ENCODE peak calls at places on chromosomes 2 and 18, in six cellular contexts. E is heart left ventricle; D is CD8-positive, alpha-beta memory T cell; U is brain microvascular endothelial cell; S is skeletal muscle cell; K is kidney. M is an unnamed sample.

GRCh38 chr2:205947621-205948495 is 138.1 kb downstream of the INO80D start:
- DNase-seq in D (peak), S (peak), E (peak), K (no peak), U (peak), M (peak)

GRCh38 chr2:74535440-74535965 is 5.8 kb downstream of the HTRA2 start:
- DNase-seq in K (peak), E (peak), D (no peak), U (no peak), S (no peak), M (no peak)

GRCh38 chr2:128162266-128162665 is 71.3 kb downstream of the UGGT1 start:
- DNase-seq in K (no peak), D (no peak), U (no peak), S (no peak), E (no peak), M (no peak)

GRCh38 chr2:156826342-156826933 is 390.3 kb downstream of the GPD2 start:
- DNase-seq in K (no peak), D (no peak), S (peak), U (peak), E (no peak), M (peak)

GRCh38 chr2:68689553-68690537 is 44.8 kb upstream of the ARHGAP25 start:
- DNase-seq in D (no peak), E (no peak), K (no peak), S (no peak), U (no peak), M (no peak)

GRCh38 chr2:43158259-43158880 is 68.0 kb downstream of the ZFP36L2 start:
- DNase-seq in K (peak), U (peak), D (no peak), E (peak), S (peak), M (no peak)

GRCh38 chr2:122156101-122156500 is 400.6 kb downstream of the TSN start:
- DNase-seq in E (no peak), S (no peak), K (no peak), U (no peak), D (no peak), M (no peak)

GRCh38 chr18:62438402-62438801 is 84.4 kb upstream of the ZCCHC2 start:
- DNase-seq in S (no peak), K (no peak), U (no peak), D (no peak), E (no peak), M (no peak)

GRCh38 chr18:69217271-69217670 is 183.4 kb upstream of the DOK6 start:
- DNase-seq in U (no peak), K (no peak), D (no peak), E (no peak), S (no peak), M (no peak)

GRCh38 chr2:51997571-51997970 is 965.6 kb upstream of the NRXN1 start:
- DNase-seq in E (no peak), K (no peak), U (no peak), S (no peak), D (no peak), M (no peak)

GRCh38 chr2:151840216-151840691 is 12.0 kb upstream of the ARL5A start:
- DNase-seq in S (no peak), U (no peak), K (no peak), D (no peak), E (no peak), M (no peak)

GRCh38 chr18:58727776-58728500 is 56.7 kb downstream of the MALT1 start:
- DNase-seq in U (peak), D (no peak), E (peak), K (no peak), S (no peak), M (peak)

GRCh38 chr2:236876642-236877041 is 209.0 kb upstream of the COPS8 start:
- DNase-seq in K (no peak), U (no peak), S (no peak), E (no peak), D (no peak), M (no peak)

GRCh38 chr18:80247403-80247916 is at the start of gene PARD6G:
- DNase-seq in D (peak), U (peak), S (peak), E (peak), K (peak), M (peak)

GRCh38 chr2:168336786-168337388 is 89.5 kb upstream of the STK39 start:
- DNase-seq in D (peak), U (no peak), K (no peak), S (no peak), E (peak), M (no peak)

GRCh38 chr18:11728247-11728646 is 39.2 kb downstream of the GNAL start:
- DNase-seq in K (no peak), U (peak), E (no peak), D (no peak), S (no peak), M (no peak)

GRCh38 chr18:23238152-23238531 is 102.9 kb downstream of the CABLES1 start:
- DNase-seq in U (peak), E (peak), S (peak), D (no peak), K (no peak), M (peak)

GRCh38 chr2:46394649-46395510 is 84.5 kb upstream of the TMEM247 start:
- DNase-seq in D (no peak), U (no peak), E (no peak), S (no peak), K (no peak), M (no peak)

GRCh38 chr18:27094621-27095020 is 90.5 kb downstream of the CHST9 start:
- DNase-seq in K (no peak), E (no peak), U (no peak), D (no peak), S (no peak), M (no peak)

GRCh38 chr2:190649035-190649797 is at the start of gene NAB1:
- DNase-seq in K (peak), D (peak), S (no peak), U (peak), E (peak), M (no peak)

GRCh38 chr2:95158891-95159619 is 593 bp downstream of the ZNF514 start:
- DNase-seq in K (peak), U (peak), D (no peak), E (peak), S (no peak), M (no peak)

GRCh38 chr18:51630706-51631105 is 433.2 kb upstream of the MEX3C start:
- DNase-seq in U (no peak), S (no peak), D (no peak), E (no peak), K (no peak), M (no peak)

GRCh38 chr2:174615951-174616436 is 18.4 kb upstream of the WIPF1 start:
- DNase-seq in S (peak), E (peak), U (peak), D (no peak), K (no peak), M (no peak)

GRCh38 chr2:1891147-1891546 is 146.8 kb upstream of the PXDN start:
- DNase-seq in U (no peak), E (peak), D (no peak), K (no peak), S (no peak), M (no peak)

GRCh38 chr2:1891971-1892486 is 147.7 kb upstream of the PXDN start:
- DNase-seq in K (no peak), E (no peak), S (no peak), U (no peak), D (no peak), M (no peak)

GRCh38 chr2:1894578-1894977 is 150.3 kb upstream of the PXDN start:
- DNase-seq in S (no peak), D (no peak), E (no peak), K (no peak), U (no peak), M (no peak)

GRCh38 chr2:1892529-1893250 is 148.4 kb upstream of the PXDN start:
- DNase-seq in D (no peak), U (no peak), E (no peak), S (no peak), K (no peak), M (no peak)

DNA sequence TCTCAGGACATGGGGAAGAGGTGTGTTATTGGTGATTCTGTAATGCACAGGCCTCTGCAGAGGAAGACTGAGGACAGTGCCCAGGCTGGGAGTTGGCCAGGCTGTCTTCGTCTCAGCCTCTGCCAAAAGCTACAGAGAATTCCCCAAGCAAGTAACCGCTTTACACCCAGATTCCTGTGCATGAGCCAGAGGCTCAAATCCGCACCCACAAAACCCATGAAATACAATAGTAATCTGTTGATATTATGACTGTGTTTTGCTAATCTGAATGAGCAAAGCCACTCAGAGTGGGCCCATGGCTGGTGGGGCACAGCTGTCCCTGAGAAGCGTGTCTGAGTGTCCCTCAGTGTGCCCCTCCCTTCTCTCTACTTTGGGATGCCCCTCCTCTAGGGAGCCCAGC is 149.5 kb upstream of the PXDN start:
- DNase-seq in U (no peak), D (no peak), S (no peak), E (no peak), K (no peak), M (no peak)
- H3K4me3 ChIP-seq in U (no peak), D (no peak), S (no peak), E (no peak), K (no peak), M (no peak)

GRCh38 chr2:19865151-19865550 is 36.6 kb downstream of the TTC32 start:
- DNase-seq in E (no peak), D (no peak), U (no peak), K (no peak), S (no peak), M (no peak)

GRCh38 chr2:19870792-19871191 is 31.0 kb downstream of the TTC32 start:
- DNase-seq in S (no peak), E (no peak), U (no peak), K (no peak), D (no peak), M (no peak)

GRCh38 chr2:19866741-19867140 is 35.0 kb downstream of the TTC32 start:
- DNase-seq in D (no peak), U (no peak), S (no peak), K (no peak), E (no peak), M (no peak)

GRCh38 chr2:19868705-19869550 is 32.9 kb downstream of the TTC32 start:
- DNase-seq in K (peak), U (no peak), S (no peak), D (peak), E (peak), M (no peak)

DNA sequence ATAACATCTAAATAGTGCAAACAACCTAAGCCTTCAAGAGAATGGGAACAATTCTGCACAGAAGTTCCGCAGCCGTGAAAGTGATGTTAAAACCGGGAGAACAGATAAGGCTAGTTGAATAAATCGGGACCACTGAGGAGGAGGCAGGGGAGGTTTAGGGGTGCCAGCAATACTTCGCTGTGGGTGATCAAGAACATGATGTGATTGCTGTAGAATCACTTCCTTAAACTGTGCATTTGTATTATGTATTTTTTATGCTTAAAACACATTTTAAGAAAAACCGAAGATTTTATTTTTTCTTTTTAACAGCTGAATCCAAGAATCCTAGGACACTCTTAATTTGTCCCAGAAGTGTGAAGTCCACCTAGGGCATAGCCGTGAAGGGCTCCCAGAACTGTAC is 33.6 kb downstream of the TTC32 start:
- DNase-seq in E (no peak), D (no peak), U (no peak), K (no peak), S (no peak), M (no peak)
- H3K4me3 ChIP-seq in E (peak), D (peak), U (peak), K (peak), S (peak), M (peak)

DNA sequence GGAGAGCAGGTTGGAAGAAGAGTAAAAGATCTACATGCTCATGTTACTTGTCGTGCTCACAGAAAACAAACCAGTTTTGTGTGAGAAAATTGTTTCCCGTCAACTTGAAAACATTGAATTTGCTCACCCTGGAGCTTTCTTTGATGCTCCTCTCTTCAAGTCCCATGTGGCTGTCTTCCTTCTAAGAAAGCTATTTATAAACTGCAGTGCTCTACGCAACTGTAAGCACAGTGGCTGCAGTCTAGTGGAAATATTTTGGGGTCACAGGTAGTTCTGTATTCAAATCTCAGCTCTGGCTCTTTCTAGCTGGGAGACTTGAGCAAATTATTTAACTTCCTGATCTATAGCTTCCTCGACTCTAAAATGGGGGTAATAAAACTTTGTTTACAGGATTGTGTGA is 211.9 kb downstream of the PLCL1 start:
- DNase-seq in S (no peak), U (no peak), D (no peak), K (no peak), E (no peak), M (no peak)
- H3K4me3 ChIP-seq in S (no peak), U (no peak), D (no peak), K (no peak), E (no peak), M (no peak)

DNA sequence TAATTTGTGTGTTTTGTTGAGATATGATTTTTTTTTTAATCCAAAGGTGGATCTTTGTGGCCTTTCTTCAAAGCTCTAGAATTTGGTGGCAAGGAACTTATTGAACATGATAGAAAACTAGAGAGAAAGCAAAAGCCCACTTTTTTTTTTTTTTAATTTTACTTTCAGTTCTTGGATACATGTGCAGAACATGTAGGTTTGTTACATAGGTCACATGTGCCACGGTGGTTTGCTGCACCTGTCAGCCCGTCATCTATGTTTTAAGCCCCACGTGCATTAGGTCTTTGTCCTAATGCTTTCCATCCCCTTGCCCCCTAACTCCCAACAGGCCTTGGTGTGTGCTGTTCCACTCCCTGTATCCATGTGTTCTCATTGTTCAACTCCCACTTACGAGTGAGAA is 135.9 kb downstream of the RHBDD1 start:
- DNase-seq in D (no peak), E (no peak), U (no peak), K (no peak), S (no peak), M (no peak)
- H3K4me3 ChIP-seq in D (no peak), E (no peak), U (no peak), K (no peak), S (no peak), M (no peak)

GRCh38 chr2:115165529-115166109 is 723.2 kb downstream of the DPP10 start:
- DNase-seq in E (no peak), K (no peak), D (no peak), U (peak), S (peak), M (peak)

GRCh38 chr2:115162454-115163293 is 720.2 kb downstream of the DPP10 start:
- DNase-seq in D (no peak), U (no peak), S (no peak), K (no peak), E (no peak), M (no peak)

GRCh38 chr2:115160523-115161521 is 718.4 kb downstream of the DPP10 start:
- DNase-seq in D (no peak), E (no peak), U (no peak), K (no peak), S (no peak), M (no peak)

GRCh38 chr2:115161531-115162453 is 719.4 kb downstream of the DPP10 start:
- DNase-seq in K (peak), S (no peak), E (no peak), U (no peak), D (no peak), M (no peak)

DNA sequence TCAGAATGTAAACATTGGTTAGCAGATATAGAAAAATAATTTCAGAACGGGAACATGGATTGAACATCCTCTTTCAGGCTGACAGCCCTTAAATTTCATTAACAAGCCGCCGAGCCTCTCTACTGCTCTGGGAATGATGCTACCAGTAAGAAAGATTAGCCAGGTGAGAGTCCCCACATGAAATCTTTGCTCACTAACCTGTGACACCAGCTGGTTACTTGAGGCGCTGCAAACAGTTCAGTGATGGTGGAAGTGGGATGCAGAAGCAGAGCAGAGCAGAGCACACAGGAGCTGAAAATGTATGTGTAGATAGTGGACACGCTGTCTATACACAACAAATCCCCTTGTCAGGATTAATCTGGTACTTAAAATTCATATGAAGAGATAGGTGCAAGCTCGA is 721.1 kb downstream of the DPP10 start:
- DNase-seq in K (no peak), D (no peak), S (no peak), E (no peak), U (no peak), M (no peak)
- H3K4me3 ChIP-seq in K (no peak), D (no peak), S (no peak), E (no peak), U (no peak), M (no peak)

GRCh38 chr2:171521361-171522056 is 765 bp upstream of the CYBRD1 start:
- DNase-seq in D (no peak), K (no peak), U (no peak), E (no peak), S (no peak), M (no peak)
- H3K4me3 ChIP-seq in D (no peak), K (peak), U (peak), E (peak), S (peak), M (peak)

GRCh38 chr2:202064206-202064880 is 8.7 kb upstream of the KIAA2012 start:
- DNase-seq in D (no peak), K (no peak), U (peak), S (peak), E (peak), M (peak)
- H3K4me3 ChIP-seq in D (no peak), K (no peak), U (no peak), S (peak), E (no peak), M (peak)

GRCh38 chr2:226906439-226906796 is 70.6 kb downstream of the RHBDD1 start:
- DNase-seq in U (no peak), S (no peak), E (no peak), K (no peak), D (no peak), M (no peak)

GRCh38 chr2:226909131-226909530 is 73.3 kb downstream of the RHBDD1 start:
- DNase-seq in U (no peak), K (no peak), E (no peak), S (no peak), D (no peak), M (no peak)

GRCh38 chr2:226910384-226910783 is 74.5 kb downstream of the RHBDD1 start:
- DNase-seq in E (no peak), U (no peak), K (no peak), D (no peak), S (no peak), M (no peak)

GRCh38 chr2:226911932-226912331 is 76.1 kb downstream of the RHBDD1 start:
- DNase-seq in U (peak), D (no peak), K (no peak), E (no peak), S (peak), M (no peak)

DNA sequence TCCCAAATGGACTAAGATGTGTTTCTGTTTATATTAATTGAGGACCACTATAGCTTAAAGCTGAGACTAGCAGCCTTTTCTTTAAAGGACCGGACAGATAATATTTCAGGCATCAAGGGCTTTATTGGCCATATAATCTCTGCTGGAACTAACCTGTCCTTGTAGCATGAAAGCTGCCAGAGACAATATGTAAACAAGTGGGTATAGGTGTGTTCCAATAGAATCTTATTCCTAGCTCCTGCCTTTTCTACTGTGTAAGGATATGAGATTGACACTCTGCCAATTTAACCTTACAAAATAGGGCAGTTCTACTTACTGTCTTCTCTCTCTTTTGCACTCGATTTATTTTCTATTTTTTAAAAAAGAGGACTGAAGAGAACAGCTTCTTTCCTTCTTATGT is 74.0 kb downstream of the RHBDD1 start:
- DNase-seq in D (no peak), U (no peak), E (no peak), K (no peak), S (no peak), M (no peak)
- H3K4me3 ChIP-seq in D (no peak), U (no peak), E (no peak), K (no peak), S (no peak), M (no peak)

M was measured in astrocyte of the cerebellum.